ENCODE peak calls at places on chromosomes 16 and 17, in four cellular contexts. J is uterus, Q is K562, P is esophagus squamous epithelium. X is an unnamed sample. For H3K4me1, the result is how much of the 10 kb centered on the place peaks cover.

GRCh38 chr17:65103896-65104295 is 33.3 kb upstream of the RGS9 start:
- DNase-seq in Q (no peak), J (no peak), P (no peak), X (no peak)

GRCh38 chr17:76076765-76077581 is 2.0 kb upstream of the ZACN start:
- DNase-seq in Q (no peak), J (no peak), P (no peak), X (peak)

GRCh38 chr16:66924527-66925321 is 611 bp downstream of the RRAD start:
- DNase-seq in Q (peak), J (no peak), P (no peak), X (peak)

GRCh38 chr17:76958974-76959373 is 90.8 kb downstream of the MGAT5B start:
- DNase-seq in Q (no peak), J (no peak), P (no peak), X (no peak)

GRCh38 chr17:15456972-15457722 is 10.3 kb downstream of the CDRT4 start:
- DNase-seq in J (peak), P (no peak), Q (no peak), X (no peak)

GRCh38 chr17:1203111-1203966 is 23.6 kb upstream of the ABR start:
- DNase-seq in P (no peak), Q (peak), J (peak), X (peak)

GRCh38 chr17:8964801-8965393 is 610 bp downstream of the PIK3R5 start:
- DNase-seq in P (no peak), J (no peak), Q (no peak), X (peak)

GRCh38 chr16:19555938-19556778 is 655 bp downstream of the VPS35L start:
- DNase-seq in Q (peak), J (no peak), P (no peak), X (peak)

GRCh38 chr16:54180421-54181359 is 105.9 kb downstream of the IRX3 start:
- DNase-seq in P (no peak), J (no peak), Q (no peak), X (no peak)

GRCh38 chr16:88058136-88058535 is 106.9 kb downstream of the BANP start:
- DNase-seq in Q (no peak), P (no peak), J (no peak), X (no peak)

GRCh38 chr17:73568934-73569333 is 75.3 kb downstream of the SDK2 start:
- DNase-seq in Q (no peak), P (no peak), J (no peak), X (no peak)

GRCh38 chr16:81641403-81642106 is 137.5 kb upstream of the PLCG2 start:
- DNase-seq in P (no peak), J (no peak), Q (no peak), X (no peak)

GRCh38 chr16:80619824-80620223 is 79.0 kb downstream of the DYNLRB2 start:
- DNase-seq in P (no peak), Q (no peak), J (no peak), X (no peak)

GRCh38 chr16:85090873-85091521 is 21.3 kb downstream of the CIBAR2 start:
- DNase-seq in Q (no peak), P (no peak), J (no peak), X (no peak)

GRCh38 chr16:10120953-10121352 is 61.3 kb downstream of the GRIN2A start:
- DNase-seq in P (no peak), Q (no peak), J (no peak), X (no peak)

GRCh38 chr16:23835390-23836077 is at the start of gene PRKCB:
- DNase-seq in J (peak), P (peak), Q (peak), X (peak)

GRCh38 chr17:66662496-66662895 is 172.4 kb upstream of the CACNG5 start:
- DNase-seq in Q (no peak), P (no peak), J (no peak), X (no peak)

GRCh38 chr17:32553168-32553567 is 66.4 kb downstream of the CDK5R1 start:
- DNase-seq in P (no peak), Q (no peak), J (no peak), X (no peak)

GRCh38 chr16:81634380-81635121 is 144.5 kb upstream of the PLCG2 start:
- DNase-seq in P (no peak), Q (peak), J (no peak), X (no peak)

GRCh38 chr17:43341705-43342600 is 56.8 kb upstream of the ARL4D start:
- DNase-seq in J (no peak), P (no peak), Q (no peak), X (no peak)

GRCh38 chr17:55263565-55264272 is 1.0 kb upstream of the HLF start:
- DNase-seq in J (no peak), Q (no peak), P (no peak), X (peak)

GRCh38 chr17:40953876-40954275 is 12.9 kb downstream of the KRT39 start:
- DNase-seq in P (no peak), Q (no peak), J (no peak), X (no peak)
- H3K4me1 ChIP-seq in P (half or more), Q (under half), J (under half), X (under half)

DNA sequence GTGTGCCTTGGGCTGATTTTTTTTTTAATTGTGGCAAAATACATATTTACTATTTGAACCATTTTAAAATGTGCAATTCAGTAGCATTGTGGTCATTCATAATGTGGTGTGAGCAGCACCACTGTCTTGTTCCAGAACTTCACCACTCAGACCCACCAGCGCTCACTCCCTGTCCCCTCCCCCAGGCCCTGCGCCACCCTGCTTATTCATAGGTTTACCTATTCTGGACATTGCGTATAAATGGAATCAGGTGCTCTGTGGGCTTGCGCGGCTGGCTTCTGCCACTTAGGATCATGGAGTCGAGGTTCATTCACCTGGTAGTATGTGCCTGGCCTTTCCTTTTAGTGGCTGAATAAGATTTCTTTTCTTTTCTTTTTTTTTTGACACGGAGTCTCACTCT is 59.4 kb downstream of the NT5M start:
- DNase-seq in J (peak), P (no peak), Q (no peak), X (no peak)
- H3K27ac ChIP-seq in J (no peak), P (peak), Q (no peak), X (no peak)

GRCh38 chr17:47276868-47277267 is 23.2 kb downstream of the ITGB3 start:
- DNase-seq in J (peak), P (no peak), Q (no peak), X (no peak)
- H3K4me1 ChIP-seq in J (under half), P (half or more), Q (under half), X (under half)

DNA sequence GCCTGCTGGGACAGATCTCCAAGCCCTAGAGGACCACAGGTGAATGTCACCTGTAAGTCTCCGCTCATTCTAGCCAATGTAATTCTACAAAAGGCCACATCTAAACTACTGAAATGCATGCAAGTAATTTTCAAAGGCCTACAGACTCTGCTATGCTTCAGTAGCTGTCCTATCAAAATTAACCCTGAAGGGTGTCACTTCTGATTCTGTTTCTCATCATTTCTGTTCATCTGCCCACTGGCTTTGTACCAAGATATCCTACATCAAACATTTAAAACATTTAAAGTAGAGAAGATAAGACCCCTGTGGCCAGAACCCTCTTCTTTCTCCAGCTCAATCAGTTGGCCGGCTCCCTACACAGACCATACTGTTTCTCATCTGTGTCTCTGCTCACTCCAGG is 21.5 kb downstream of the PHF12 start:
- DNase-seq in P (no peak), Q (no peak), J (no peak), X (no peak)
- H3K27ac ChIP-seq in P (no peak), Q (no peak), J (no peak), X (peak)

GRCh38 chr16:4372315-4372577 is 598 bp downstream of the VASN start:
- DNase-seq in P (no peak), Q (no peak), J (no peak), X (no peak)

GRCh38 chr16:4370151-4370550 is 1.5 kb upstream of the VASN start:
- DNase-seq in J (no peak), P (no peak), Q (no peak), X (no peak)

GRCh38 chr16:4370570-4371480 is 823 bp upstream of the VASN start:
- DNase-seq in J (peak), P (no peak), Q (peak), X (no peak)

GRCh38 chr16:4372578-4373355 is 1.1 kb downstream of the VASN start:
- DNase-seq in Q (no peak), J (peak), P (no peak), X (no peak)

DNA sequence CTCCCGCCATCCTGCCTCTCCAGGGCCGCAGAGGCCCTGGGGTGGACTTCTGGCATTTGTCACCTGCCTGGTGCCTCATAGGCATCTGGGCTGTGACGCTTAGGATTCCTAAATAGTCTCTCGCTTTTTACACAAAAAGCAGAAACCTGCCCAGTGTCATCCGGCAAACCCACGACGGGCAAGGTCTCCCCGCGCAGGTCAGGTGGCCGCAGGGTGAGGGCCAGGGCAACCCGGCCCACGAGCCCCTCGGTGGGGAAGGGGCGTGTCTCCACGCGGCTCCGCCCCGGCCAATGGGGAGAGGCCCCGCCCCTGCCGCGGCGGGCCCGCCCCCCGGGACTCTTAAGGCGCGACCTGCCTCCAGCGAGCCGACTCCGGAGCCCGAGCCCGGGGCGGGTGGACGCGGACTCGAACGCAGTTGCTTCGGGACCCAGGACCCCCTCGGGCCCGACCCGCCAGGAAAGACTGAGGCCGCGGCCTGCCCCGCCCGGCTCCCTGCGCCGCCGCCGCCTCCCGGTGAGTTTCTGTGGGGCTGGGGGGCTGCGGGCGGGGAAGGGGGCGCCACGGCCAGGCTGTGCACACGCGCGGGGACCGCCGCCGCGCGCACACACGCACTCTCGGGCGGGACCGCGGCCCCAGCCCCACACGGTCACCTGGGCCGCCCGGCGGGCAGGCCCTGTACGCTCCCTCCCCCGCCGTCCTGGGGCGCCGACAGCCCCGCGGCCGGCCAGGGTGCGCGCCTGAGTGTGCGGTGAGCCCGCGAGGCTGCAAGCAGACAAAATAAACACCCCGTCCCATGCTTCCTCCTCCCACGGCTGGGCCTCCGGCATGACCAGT is at the start of gene VASN:
- DNase-seq in P (no peak), J (peak), Q (peak), X (peak)
- H3K4me1 ChIP-seq in P (half or more), J (under half), Q (half or more), X (under half)

GRCh38 chr17:57984226-57984890 is 3.7 kb downstream of the VEZF1 start:
- DNase-seq in J (no peak), P (no peak), Q (no peak), X (no peak)

GRCh38 chr17:57980522-57980921 is 7.5 kb downstream of the VEZF1 start:
- DNase-seq in P (no peak), J (no peak), Q (no peak), X (no peak)

GRCh38 chr17:57984936-57985674 is 2.9 kb downstream of the VEZF1 start:
- DNase-seq in Q (no peak), J (no peak), P (no peak), X (no peak)

GRCh38 chr17:57983446-57983845 is 4.6 kb downstream of the VEZF1 start:
- DNase-seq in Q (no peak), J (no peak), P (no peak), X (no peak)

DNA sequence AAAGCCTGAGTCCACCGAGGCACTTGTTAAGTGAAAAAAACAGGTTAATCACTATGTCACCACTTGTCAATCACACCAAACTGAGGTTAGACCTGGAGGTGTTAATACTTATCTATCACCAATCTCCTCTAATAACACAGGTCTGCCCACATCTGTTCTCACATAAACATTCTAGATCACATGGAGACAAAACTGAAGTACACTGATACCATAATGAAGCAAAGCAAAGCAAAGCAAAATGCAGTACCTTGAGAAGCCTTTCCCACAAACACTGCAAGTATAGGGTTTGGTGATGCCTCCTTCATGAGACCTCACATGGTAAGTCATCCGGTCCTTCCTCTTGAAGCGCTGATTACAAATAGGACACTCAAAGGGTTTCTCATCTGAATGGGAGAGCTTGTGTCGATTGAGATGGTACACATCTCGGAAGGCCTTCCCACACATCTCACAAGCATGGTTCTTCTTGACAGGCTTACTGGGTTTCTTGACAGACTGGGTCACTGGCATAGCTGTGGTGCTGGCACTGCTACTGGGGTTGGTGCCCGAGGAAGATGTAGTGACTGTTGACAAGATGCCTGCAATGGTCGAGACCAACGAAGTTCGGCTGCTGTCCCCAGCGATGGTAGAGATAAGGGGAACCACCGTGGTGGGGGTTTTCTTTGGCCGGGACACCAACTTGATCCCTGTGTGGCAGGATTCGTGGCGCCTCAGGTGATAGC is 5.4 kb downstream of the VEZF1 start:
- DNase-seq in P (no peak), Q (no peak), J (no peak), X (no peak)
- H3K27ac ChIP-seq in P (peak), Q (no peak), J (no peak), X (no peak)

GRCh38 chr16:70749681-70750601 is 51.0 kb downstream of the VAC14 start:
- DNase-seq in P (no peak), Q (peak), J (peak), X (no peak)

GRCh38 chr16:70749006-70749678 is 51.8 kb downstream of the VAC14 start:
- DNase-seq in J (no peak), P (no peak), Q (no peak), X (no peak)

GRCh38 chr16:70746708-70747424 is 54.1 kb downstream of the VAC14 start:
- DNase-seq in Q (peak), P (no peak), J (peak), X (peak)

GRCh38 chr16:70746040-70746707 is 54.8 kb downstream of the VAC14 start:
- DNase-seq in J (peak), Q (peak), P (no peak), X (no peak)

GRCh38 chr16:70747703-70748631 is 53.0 kb downstream of the VAC14 start:
- DNase-seq in P (no peak), Q (peak), J (no peak), X (no peak)
- H3K4me1 ChIP-seq in P (half or more), Q (half or more), J (under half), X (under half)

GRCh38 chr17:40410082-40410481 is 7.6 kb downstream of the TOP2A start:
- DNase-seq in P (no peak), J (no peak), Q (no peak), X (no peak)
- H3K27ac ChIP-seq in P (no peak), J (no peak), Q (no peak), X (no peak)

GRCh38 chr17:80795737-80796136 is 195.9 kb upstream of the CHMP6 start:
- DNase-seq in J (no peak), P (no peak), Q (no peak), X (no peak)
- H3K4me1 ChIP-seq in J (under half), P (half or more), Q (under half), X (under half)

DNA sequence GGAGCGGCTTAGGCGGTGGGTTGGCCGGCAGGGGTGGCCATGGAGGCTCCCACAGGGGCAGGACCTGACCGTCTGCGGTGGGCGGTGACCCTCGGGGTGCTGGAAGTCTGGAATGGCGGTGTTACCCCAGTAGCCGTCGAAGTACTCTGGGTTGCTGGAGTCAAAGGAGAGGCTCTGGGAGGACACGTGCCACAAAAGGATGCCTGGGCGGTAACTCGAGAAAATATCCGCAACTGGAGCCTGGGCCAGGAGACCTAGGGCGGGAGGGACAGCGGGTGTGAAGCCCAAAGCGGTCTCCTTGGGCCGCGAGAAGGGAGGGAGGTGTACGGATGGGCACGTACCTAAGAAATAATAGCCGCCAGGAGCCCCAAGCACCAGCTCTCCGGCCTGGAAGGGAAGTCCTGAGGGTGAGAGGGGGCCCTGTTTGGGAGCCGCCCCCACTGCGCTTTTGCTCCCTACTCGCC is 4.6 kb downstream of the ITGA2B start:
- DNase-seq in Q (no peak), J (no peak), P (no peak), X (peak)
- H3K27ac ChIP-seq in Q (peak), J (no peak), P (no peak), X (peak)